ENCODE peak calls at places on chromosomes 1 and 21, in seven cellular contexts. J, B, V, E, R, C and D are unnamed samples.

GRCh38 chr1:99365121-99365520 is 100.8 kb downstream of the PLPPR4 start:
- DNase-seq in J (no peak), B (no peak), V (no peak), E (no peak), R (no peak), C (no peak), D (no peak)

GRCh38 chr1:6003568-6004411 is 11.6 kb upstream of the NPHP4 start:
- DNase-seq in J (peak), B (no peak), V (no peak), E (peak), R (no peak), C (peak), D (no peak)

GRCh38 chr1:224922404-224923164 is 6.9 kb upstream of the DNAH14 start:
- DNase-seq in J (peak), B (no peak), V (no peak), E (no peak), R (no peak), C (peak), D (no peak)

GRCh38 chr1:102836991-102837390 is 271.3 kb downstream of the COL11A1 start:
- DNase-seq in J (no peak), B (no peak), V (no peak), E (no peak), R (no peak), C (no peak), D (no peak)

GRCh38 chr1:7186382-7187120 is 401.3 kb downstream of the CAMTA1 start:
- DNase-seq in J (peak), B (no peak), V (no peak), E (no peak), R (no peak), C (no peak), D (no peak)

GRCh38 chr1:205928256-205928655 is 15.0 kb downstream of the SLC26A9 start:
- DNase-seq in J (no peak), B (no peak), V (no peak), E (no peak), R (no peak), C (no peak), D (no peak)

GRCh38 chr1:236480758-236481436 is 42.9 kb upstream of the LGALS8 start:
- DNase-seq in J (no peak), B (no peak), V (no peak), E (no peak), R (no peak), C (no peak), D (no peak)

GRCh38 chr21:35226302-35226701 is 177.2 kb upstream of the RUNX1 start:
- DNase-seq in J (no peak), B (no peak), V (no peak), E (no peak), R (no peak), C (no peak), D (no peak)

GRCh38 chr21:34841154-34841553 is 172.4 kb downstream of the CLIC6 start:
- DNase-seq in J (no peak), B (no peak), V (no peak), E (no peak), R (no peak), C (no peak), D (no peak)

GRCh38 chr1:4375812-4376211 is 278.6 kb upstream of the AJAP1 start:
- DNase-seq in J (no peak), B (no peak), V (no peak), E (no peak), R (no peak), C (no peak), D (no peak)

GRCh38 chr1:182110635-182111034 is 49.1 kb upstream of the ZNF648 start:
- DNase-seq in J (no peak), B (no peak), V (no peak), E (no peak), R (no peak), C (no peak), D (no peak)

GRCh38 chr1:28449904-28450303 is 55.9 kb upstream of the RCC1 start:
- DNase-seq in J (no peak), B (no peak), V (no peak), E (no peak), R (no peak), C (no peak), D (no peak)

GRCh38 chr1:221708987-221709386 is 32.9 kb downstream of the DUSP10 start:
- DNase-seq in J (peak), B (peak), V (no peak), E (no peak), R (peak), C (peak), D (no peak)

GRCh38 chr1:202919615-202920014 is 7.4 kb downstream of the KLHL12 start:
- DNase-seq in J (no peak), B (no peak), V (no peak), E (no peak), R (no peak), C (no peak), D (no peak)

GRCh38 chr1:11967028-11967547 is 13.2 kb upstream of the MFN2 start:
- DNase-seq in J (peak), B (no peak), V (peak), E (no peak), R (no peak), C (no peak), D (no peak)

GRCh38 chr1:162391790-162392563 is 10.4 kb downstream of the C1orf226 start:
- DNase-seq in J (peak), B (no peak), V (no peak), E (no peak), R (no peak), C (no peak), D (peak)

GRCh38 chr1:216723274-216723780 is at the start of gene ESRRG:
- DNase-seq in J (peak), B (no peak), V (peak), E (no peak), R (no peak), C (peak), D (no peak)

GRCh38 chr1:29235955-29236742 is at the start of gene PTPRU:
- DNase-seq in J (peak), B (peak), V (no peak), E (peak), R (peak), C (no peak), D (no peak)

GRCh38 chr1:243487649-243488227 is 231.9 kb downstream of the SDCCAG8 start:
- DNase-seq in J (no peak), B (no peak), V (no peak), E (no peak), R (no peak), C (no peak), D (no peak)

GRCh38 chr21:20943476-20944085 is 54.6 kb upstream of the NCAM2 start:
- DNase-seq in J (no peak), B (no peak), V (no peak), E (no peak), R (no peak), C (no peak), D (no peak)

GRCh38 chr1:21449906-21450305 is 10.0 kb downstream of the NBPF3 start:
- DNase-seq in J (no peak), B (no peak), V (no peak), E (no peak), R (no peak), C (no peak), D (no peak)

GRCh38 chr1:154615411-154615810 is 7.4 kb upstream of the ADAR start:
- DNase-seq in J (no peak), B (no peak), V (no peak), E (no peak), R (no peak), C (no peak), D (no peak)

GRCh38 chr1:12047120-12047876 is 15.8 kb upstream of the TNFRSF8 start:
- DNase-seq in J (no peak), B (no peak), V (no peak), E (no peak), R (no peak), C (no peak), D (no peak)

GRCh38 chr21:42038826-42039425 is 28.8 kb upstream of the ZBTB21 start:
- DNase-seq in J (peak), B (no peak), V (no peak), E (no peak), R (no peak), C (no peak), D (no peak)

GRCh38 chr1:218514694-218515093 is 169.6 kb downstream of the TGFB2 start:
- DNase-seq in J (no peak), B (no peak), V (no peak), E (no peak), R (no peak), C (no peak), D (no peak)

GRCh38 chr1:39102537-39103320 is 76.6 kb downstream of the NDUFS5 start:
- DNase-seq in J (peak), B (no peak), V (no peak), E (peak), R (no peak), C (peak), D (peak)